ENCODE peak calls at places on chromosomes 5 and 9, in nine cellular contexts. D is endothelial cell of umbilical vein; K is iPS-NIHi11; M is progenitor cell of endocrine pancreas; A is activated CD4-positive, alpha-beta T cell treated with anti-CD3 and anti-CD28 coated beads, Interleukin-2, amount 50 U/mL, for 24 hours; B is activated CD8-positive, alpha-beta memory T cell treated with anti-CD3 and anti-CD28 coated beads for 48 hours; N is T-helper 2 cell; W is H9; Y is AG20443. J is an unnamed sample.

GRCh38 chr5:79535477-79536192 is 21.7 kb upstream of the HOMER1 start:
- DNase-seq in N (no peak), A (no peak), D (no peak), B (no peak), Y (no peak), K (no peak), M (no peak), W (no peak), J (no peak)

GRCh38 chr5:43301653-43302091 is 11.5 kb downstream of the HMGCS1 start:
- DNase-seq in K (no peak), D (peak), N (no peak), B (no peak), A (no peak), Y (no peak), W (no peak), M (no peak), J (no peak)

GRCh38 chr5:146860213-146860891 is 18.2 kb downstream of the PPP2R2B start:
- DNase-seq in D (no peak), A (no peak), W (no peak), K (no peak), N (no peak), Y (no peak), M (no peak), B (no peak), J (peak)

GRCh38 chr5:52997424-52997823 is 8.3 kb downstream of the ITGA2 start:
- DNase-seq in N (no peak), D (peak), A (no peak), Y (no peak), M (no peak), K (no peak), B (no peak), W (no peak), J (peak)

GRCh38 chr5:50759526-50760280 is 93.3 kb downstream of the PARP8 start:
- DNase-seq in K (no peak), N (no peak), M (no peak), A (no peak), B (no peak), Y (no peak), W (no peak), D (no peak), J (no peak)

GRCh38 chr9:76562511-76562911 is 103.5 kb downstream of the GCNT1 start:
- DNase-seq in K (no peak), N (no peak), Y (peak), W (no peak), A (no peak), M (no peak), D (peak), B (no peak), J (no peak)

GRCh38 chr5:14185336-14186131 is 42.4 kb downstream of the TRIO start:
- DNase-seq in B (no peak), M (no peak), W (no peak), Y (peak), D (peak), A (no peak), N (no peak), K (no peak), J (no peak)

GRCh38 chr5:160458971-160459800 is 37.5 kb downstream of the PTTG1 start:
- DNase-seq in W (no peak), A (no peak), M (no peak), Y (no peak), D (no peak), K (no peak), N (no peak), B (no peak), J (no peak)

GRCh38 chr5:6419340-6419852 is 29.3 kb upstream of the UBE2QL1 start:
- DNase-seq in N (no peak), D (peak), A (no peak), K (no peak), W (no peak), M (no peak), B (no peak), Y (no peak), J (no peak)

GRCh38 chr5:97192580-97193421 is 9.8 kb upstream of the RIOK2 start:
- DNase-seq in M (no peak), D (no peak), W (peak), N (no peak), K (no peak), Y (no peak), B (no peak), A (no peak), J (no peak)

GRCh38 chr5:169942181-169942580 is 38.1 kb downstream of the INSYN2B start:
- DNase-seq in K (no peak), D (no peak), W (no peak), M (no peak), N (no peak), A (no peak), Y (peak), B (no peak), J (no peak)

GRCh38 chr5:119356384-119357188 is 767 bp downstream of the TNFAIP8 start:
- DNase-seq in K (no peak), W (no peak), A (no peak), D (peak), B (no peak), M (no peak), N (no peak), Y (no peak), J (no peak)

GRCh38 chr9:89153618-89154017 is 25.0 kb downstream of the SHC3 start:
- DNase-seq in M (no peak), Y (peak), A (no peak), B (no peak), D (peak), K (no peak), N (no peak), W (no peak), J (no peak)

GRCh38 chr5:522899-523657 is 1.2 kb downstream of the SLC9A3 start:
- DNase-seq in M (no peak), N (no peak), D (no peak), K (peak), A (no peak), W (no peak), Y (no peak), B (no peak), J (no peak)

GRCh38 chr9:125681657-125682056 is 25.4 kb downstream of the MAPKAP1 start:
- DNase-seq in N (no peak), W (no peak), Y (no peak), M (no peak), B (no peak), D (no peak), A (no peak), K (no peak), J (no peak)

GRCh38 chr5:83720805-83721431 is at the start of gene HAPLN1:
- DNase-seq in M (no peak), K (peak), Y (peak), D (no peak), B (no peak), W (peak), N (no peak), A (no peak), J (no peak)

GRCh38 chr5:178995341-178995690 is 196 bp upstream of the GRM6 start:
- DNase-seq in B (no peak), M (no peak), W (no peak), Y (no peak), D (no peak), A (no peak), N (no peak), K (no peak), J (no peak)

GRCh38 chr5:161399996-161400562 is 146.4 kb downstream of the GABRB2 start:
- DNase-seq in K (no peak), M (no peak), Y (no peak), A (no peak), B (no peak), D (no peak), N (no peak), W (no peak), J (no peak)

GRCh38 chr5:14672082-14672481 is 7.6 kb downstream of the OTULIN start:
- DNase-seq in K (no peak), A (no peak), B (no peak), N (no peak), W (no peak), M (no peak), D (no peak), Y (no peak), J (no peak)

GRCh38 chr9:75824816-75825568 is 65.5 kb upstream of the PCSK5 start:
- DNase-seq in W (no peak), A (no peak), K (no peak), N (no peak), M (no peak), B (no peak), Y (no peak), D (peak), J (no peak)

GRCh38 chr5:163504091-163504931 is 1.1 kb upstream of the MAT2B start:
- DNase-seq in D (peak), Y (peak), K (peak), W (no peak), A (peak), M (no peak), B (no peak), N (peak), J (no peak)

GRCh38 chr5:36883894-36884462 is 7.4 kb downstream of the NIPBL start:
- DNase-seq in A (no peak), M (no peak), D (no peak), W (no peak), K (no peak), N (no peak), Y (no peak), B (no peak), J (no peak)

GRCh38 chr5:91076138-91076537 is 307.0 kb downstream of the ARRDC3 start:
- DNase-seq in B (no peak), D (no peak), W (no peak), M (no peak), A (no peak), Y (peak), K (no peak), N (no peak), J (no peak)

GRCh38 chr9:96008502-96009222 is 133.2 kb downstream of the ERCC6L2 start:
- DNase-seq in B (no peak), N (no peak), W (no peak), Y (no peak), K (no peak), D (no peak), A (no peak), M (no peak), J (no peak)

GRCh38 chr9:115411516-115411915 is 293.6 kb upstream of the TNC start:
- DNase-seq in D (no peak), K (no peak), N (no peak), B (no peak), Y (no peak), A (no peak), M (no peak), W (no peak), J (no peak)

GRCh38 chr9:130530932-130531331 is 48.4 kb upstream of the FUBP3 start:
- DNase-seq in M (no peak), W (no peak), N (no peak), B (no peak), D (no peak), A (no peak), K (no peak), Y (peak), J (no peak)

GRCh38 chr9:124513374-124513994 is 6.3 kb upstream of the NR5A1 start:
- DNase-seq in A (no peak), Y (no peak), W (no peak), N (no peak), M (no peak), B (no peak), D (no peak), K (no peak), J (no peak)

GRCh38 chr9:92715488-92716231 is 45.7 kb upstream of the IPPK start:
- DNase-seq in B (no peak), K (no peak), M (no peak), D (no peak), N (no peak), A (no peak), W (no peak), Y (peak), J (no peak)

GRCh38 chr5:169121631-169122420 is 179.1 kb downstream of the SLIT3 start:
- DNase-seq in W (no peak), Y (peak), N (no peak), D (no peak), K (no peak), M (no peak), A (no peak), B (no peak), J (no peak)

GRCh38 chr5:88393721-88394530 is 125.3 kb upstream of the TMEM161B start:
- DNase-seq in Y (no peak), M (no peak), D (no peak), N (no peak), W (no peak), A (no peak), B (no peak), K (no peak), J (no peak)

GRCh38 chr5:131649160-131649559 is 14.1 kb upstream of the RAPGEF6 start:
- DNase-seq in Y (no peak), K (no peak), B (no peak), M (no peak), A (no peak), W (no peak), D (peak), N (no peak), J (no peak)

GRCh38 chr9:3004572-3004971 is 160.7 kb upstream of the PUM3 start:
- DNase-seq in W (no peak), B (no peak), K (no peak), D (no peak), Y (no peak), N (no peak), A (no peak), M (no peak), J (no peak)

GRCh38 chr9:33813712-33814641 is 3.0 kb upstream of the UBE2R2 start:
- DNase-seq in M (no peak), K (peak), A (no peak), B (no peak), N (no peak), D (peak), W (no peak), Y (peak), J (peak)

GRCh38 chr5:171365351-171365750 is 22.3 kb upstream of the NPM1 start:
- DNase-seq in Y (no peak), D (peak), A (no peak), W (peak), M (no peak), B (no peak), K (peak), N (no peak), J (peak)

GRCh38 chr9:16136961-16137360 is 584.1 kb downstream of the CCDC171 start:
- DNase-seq in Y (peak), A (no peak), W (no peak), M (no peak), B (no peak), N (no peak), D (no peak), K (no peak), J (no peak)

GRCh38 chr9:118829334-118829733 is 539.9 kb downstream of the BRINP1 start:
- DNase-seq in M (no peak), K (peak), Y (peak), B (no peak), N (no peak), A (no peak), W (no peak), D (no peak), J (no peak)

GRCh38 chr9:127706836-127707241 is at the start of gene CFAP157:
- DNase-seq in N (no peak), K (peak), Y (peak), W (peak), M (no peak), D (no peak), B (no peak), A (no peak), J (no peak)